ENCODE peak calls at places on chromosomes 5 and 9, in nine cellular contexts. One of them, this sample, is unnamed.

GRCh38 chr5:33761139-33761538 is 130.7 kb downstream of the ADAMTS12 start:
- DNase-seq in astrocyte of the spinal cord: peak; percentile 35
- DNase-seq in nephron progenitor cell: peak; percentile 33
- DNase-seq in upper lobe of left lung: no peak
- DNase-seq in B cell: no peak
- DNase-seq in ascending aorta: no peak
- DNase-seq in MCF 10A: no peak
- DNase-seq in prostate gland: no peak
- DNase-seq in Peyer's patch: no peak
- DNase-seq in this sample: no peak

GRCh38 chr9:114460513-114461225 is 44.6 kb downstream of the WHRN start:
- DNase-seq in astrocyte of the spinal cord: no peak
- DNase-seq in nephron progenitor cell: no peak
- DNase-seq in upper lobe of left lung: no peak
- DNase-seq in B cell: no peak
- DNase-seq in ascending aorta: no peak
- DNase-seq in MCF 10A: no peak
- DNase-seq in prostate gland: no peak
- DNase-seq in Peyer's patch: no peak
- DNase-seq in this sample: no peak

GRCh38 chr5:57478826-57479225 is 3.8 kb downstream of the ACTBL2 start:
- DNase-seq in astrocyte of the spinal cord: no peak
- DNase-seq in nephron progenitor cell: no peak
- DNase-seq in upper lobe of left lung: no peak
- DNase-seq in B cell: no peak
- DNase-seq in ascending aorta: no peak
- DNase-seq in MCF 10A: no peak
- DNase-seq in prostate gland: no peak
- DNase-seq in Peyer's patch: no peak
- DNase-seq in this sample: no peak

GRCh38 chr5:143488372-143488771 is 84.9 kb upstream of the NR3C1 start:
- DNase-seq in astrocyte of the spinal cord: no peak
- DNase-seq in nephron progenitor cell: no peak
- DNase-seq in upper lobe of left lung: no peak
- DNase-seq in B cell: no peak
- DNase-seq in ascending aorta: no peak
- DNase-seq in MCF 10A: no peak
- DNase-seq in prostate gland: no peak
- DNase-seq in Peyer's patch: no peak
- DNase-seq in this sample: no peak

GRCh38 chr5:97550164-97550563 is 367.1 kb upstream of the RIOK2 start:
- DNase-seq in astrocyte of the spinal cord: peak; percentile 35
- DNase-seq in nephron progenitor cell: no peak
- DNase-seq in upper lobe of left lung: no peak
- DNase-seq in B cell: no peak
- DNase-seq in ascending aorta: no peak
- DNase-seq in MCF 10A: peak; percentile 25
- DNase-seq in prostate gland: no peak
- DNase-seq in Peyer's patch: no peak
- DNase-seq in this sample: no peak

GRCh38 chr5:39376293-39376714 is 12.0 kb upstream of the C9 start:
- DNase-seq in astrocyte of the spinal cord: peak; percentile 56
- DNase-seq in nephron progenitor cell: peak; percentile 44
- DNase-seq in upper lobe of left lung: no peak
- DNase-seq in B cell: peak; percentile 13
- DNase-seq in ascending aorta: no peak
- DNase-seq in MCF 10A: peak; percentile 76
- DNase-seq in prostate gland: peak; percentile 32
- DNase-seq in Peyer's patch: no peak
- DNase-seq in this sample: peak; percentile 64

GRCh38 chr9:134293576-134294227 is 32.6 kb upstream of the RXRA start:
- DNase-seq in astrocyte of the spinal cord: no peak
- DNase-seq in nephron progenitor cell: no peak
- DNase-seq in upper lobe of left lung: no peak
- DNase-seq in B cell: peak; percentile 77
- DNase-seq in ascending aorta: no peak
- DNase-seq in MCF 10A: no peak
- DNase-seq in prostate gland: no peak
- DNase-seq in Peyer's patch: no peak
- DNase-seq in this sample: no peak

GRCh38 chr9:133739408-133740280 is 1.5 kb upstream of the SARDH start:
- DNase-seq in astrocyte of the spinal cord: no peak
- DNase-seq in nephron progenitor cell: no peak
- DNase-seq in upper lobe of left lung: no peak
- DNase-seq in B cell: no peak
- DNase-seq in ascending aorta: no peak
- DNase-seq in MCF 10A: no peak
- DNase-seq in prostate gland: no peak
- DNase-seq in Peyer's patch: no peak
- DNase-seq in this sample: no peak

GRCh38 chr5:88188458-88189132 is 80.0 kb downstream of the TMEM161B start:
- DNase-seq in astrocyte of the spinal cord: peak; percentile 4
- DNase-seq in nephron progenitor cell: no peak
- DNase-seq in upper lobe of left lung: no peak
- DNase-seq in B cell: no peak
- DNase-seq in ascending aorta: no peak
- DNase-seq in MCF 10A: peak; percentile 4
- DNase-seq in prostate gland: no peak
- DNase-seq in Peyer's patch: no peak
- DNase-seq in this sample: peak; percentile 35

GRCh38 chr9:34379334-34380033 is 2.8 kb upstream of the MYORG start:
- DNase-seq in astrocyte of the spinal cord: peak; percentile 71
- DNase-seq in nephron progenitor cell: peak; percentile 88
- DNase-seq in upper lobe of left lung: peak; percentile 94
- DNase-seq in B cell: peak; percentile 84
- DNase-seq in ascending aorta: peak; percentile 72
- DNase-seq in MCF 10A: peak; percentile 88
- DNase-seq in prostate gland: peak; percentile 78
- DNase-seq in Peyer's patch: peak; percentile 86
- DNase-seq in this sample: peak; percentile 85

GRCh38 chr9:34376596-34377401 is at the start of gene MYORG:
- DNase-seq in astrocyte of the spinal cord: peak; percentile 87
- DNase-seq in nephron progenitor cell: peak; percentile 97
- DNase-seq in upper lobe of left lung: peak; percentile 99
- DNase-seq in B cell: peak; percentile 98
- DNase-seq in ascending aorta: peak; percentile 88
- DNase-seq in MCF 10A: peak; percentile 98
- DNase-seq in prostate gland: peak; percentile 93
- DNase-seq in Peyer's patch: peak; percentile 97
- DNase-seq in this sample: peak; percentile 94

GRCh38 chr9:34377402-34377741 is 674 bp upstream of the MYORG start:
- DNase-seq in astrocyte of the spinal cord: no peak
- DNase-seq in nephron progenitor cell: peak; percentile 44
- DNase-seq in upper lobe of left lung: peak; percentile 43
- DNase-seq in B cell: peak; percentile 10
- DNase-seq in ascending aorta: no peak
- DNase-seq in MCF 10A: no peak
- DNase-seq in prostate gland: peak; percentile 22
- DNase-seq in Peyer's patch: peak; percentile 22
- DNase-seq in this sample: peak; percentile 17

GRCh38 chr9:34380034-34380510 is 3.4 kb upstream of the MYORG start:
- DNase-seq in astrocyte of the spinal cord: no peak
- DNase-seq in nephron progenitor cell: peak; percentile 36
- DNase-seq in upper lobe of left lung: no peak
- DNase-seq in B cell: peak; percentile 31
- DNase-seq in ascending aorta: no peak
- DNase-seq in MCF 10A: no peak
- DNase-seq in prostate gland: no peak
- DNase-seq in Peyer's patch: no peak
- DNase-seq in this sample: no peak

GRCh38 chr9:34378376-34379060 is 1.8 kb upstream of the MYORG start:
- DNase-seq in astrocyte of the spinal cord: no peak
- DNase-seq in nephron progenitor cell: no peak
- DNase-seq in upper lobe of left lung: peak; percentile 13
- DNase-seq in B cell: no peak
- DNase-seq in ascending aorta: no peak
- DNase-seq in MCF 10A: no peak
- DNase-seq in prostate gland: peak; percentile 1
- DNase-seq in Peyer's patch: no peak
- DNase-seq in this sample: no peak
- TF ChIP-seq CTCF in astrocyte of the spinal cord: no peak
- TF ChIP-seq CTCF in nephron progenitor cell: no peak
- TF ChIP-seq CTCF in upper lobe of left lung: no peak
- TF ChIP-seq CTCF in B cell: no peak
- TF ChIP-seq CTCF in ascending aorta: no peak
- TF ChIP-seq CTCF in MCF 10A: no peak
- TF ChIP-seq CTCF in prostate gland: no peak
- TF ChIP-seq CTCF in Peyer's patch: no peak
- TF ChIP-seq CTCF in this sample: no peak

GRCh38 chr9:92636627-92637026 is 33.3 kb downstream of the IPPK start:
- DNase-seq in astrocyte of the spinal cord: no peak
- DNase-seq in nephron progenitor cell: no peak
- DNase-seq in upper lobe of left lung: no peak
- DNase-seq in B cell: no peak
- DNase-seq in ascending aorta: no peak
- DNase-seq in MCF 10A: no peak
- DNase-seq in prostate gland: no peak
- DNase-seq in Peyer's patch: no peak
- DNase-seq in this sample: no peak
- TF ChIP-seq CTCF in astrocyte of the spinal cord: peak; percentile 24
- TF ChIP-seq CTCF in nephron progenitor cell: no peak
- TF ChIP-seq CTCF in upper lobe of left lung: no peak
- TF ChIP-seq CTCF in B cell: no peak
- TF ChIP-seq CTCF in ascending aorta: no peak
- TF ChIP-seq CTCF in MCF 10A: peak; percentile 4
- TF ChIP-seq CTCF in prostate gland: no peak
- TF ChIP-seq CTCF in Peyer's patch: no peak
- TF ChIP-seq CTCF in this sample: no peak

GRCh38 chr9:89567649-89568048 is 37.2 kb upstream of the GADD45G start:
- DNase-seq in astrocyte of the spinal cord: no peak
- DNase-seq in nephron progenitor cell: no peak
- DNase-seq in upper lobe of left lung: no peak
- DNase-seq in B cell: no peak
- DNase-seq in ascending aorta: no peak
- DNase-seq in MCF 10A: no peak
- DNase-seq in prostate gland: no peak
- DNase-seq in Peyer's patch: no peak
- DNase-seq in this sample: no peak

GRCh38 chr9:89562186-89562814 is 42.5 kb upstream of the GADD45G start:
- DNase-seq in astrocyte of the spinal cord: peak; percentile 59
- DNase-seq in nephron progenitor cell: no peak
- DNase-seq in upper lobe of left lung: no peak
- DNase-seq in B cell: no peak
- DNase-seq in ascending aorta: no peak
- DNase-seq in MCF 10A: no peak
- DNase-seq in prostate gland: no peak
- DNase-seq in Peyer's patch: no peak
- DNase-seq in this sample: peak; percentile 45

GRCh38 chr9:89558948-89559347 is 45.9 kb upstream of the GADD45G start:
- DNase-seq in astrocyte of the spinal cord: no peak
- DNase-seq in nephron progenitor cell: no peak
- DNase-seq in upper lobe of left lung: no peak
- DNase-seq in B cell: no peak
- DNase-seq in ascending aorta: no peak
- DNase-seq in MCF 10A: no peak
- DNase-seq in prostate gland: no peak
- DNase-seq in Peyer's patch: no peak
- DNase-seq in this sample: no peak

GRCh38 chr9:89563511-89564256 is 41.1 kb upstream of the GADD45G start:
- DNase-seq in astrocyte of the spinal cord: no peak
- DNase-seq in nephron progenitor cell: no peak
- DNase-seq in upper lobe of left lung: no peak
- DNase-seq in B cell: no peak
- DNase-seq in ascending aorta: no peak
- DNase-seq in MCF 10A: no peak
- DNase-seq in prostate gland: no peak
- DNase-seq in Peyer's patch: no peak
- DNase-seq in this sample: no peak

DNA sequence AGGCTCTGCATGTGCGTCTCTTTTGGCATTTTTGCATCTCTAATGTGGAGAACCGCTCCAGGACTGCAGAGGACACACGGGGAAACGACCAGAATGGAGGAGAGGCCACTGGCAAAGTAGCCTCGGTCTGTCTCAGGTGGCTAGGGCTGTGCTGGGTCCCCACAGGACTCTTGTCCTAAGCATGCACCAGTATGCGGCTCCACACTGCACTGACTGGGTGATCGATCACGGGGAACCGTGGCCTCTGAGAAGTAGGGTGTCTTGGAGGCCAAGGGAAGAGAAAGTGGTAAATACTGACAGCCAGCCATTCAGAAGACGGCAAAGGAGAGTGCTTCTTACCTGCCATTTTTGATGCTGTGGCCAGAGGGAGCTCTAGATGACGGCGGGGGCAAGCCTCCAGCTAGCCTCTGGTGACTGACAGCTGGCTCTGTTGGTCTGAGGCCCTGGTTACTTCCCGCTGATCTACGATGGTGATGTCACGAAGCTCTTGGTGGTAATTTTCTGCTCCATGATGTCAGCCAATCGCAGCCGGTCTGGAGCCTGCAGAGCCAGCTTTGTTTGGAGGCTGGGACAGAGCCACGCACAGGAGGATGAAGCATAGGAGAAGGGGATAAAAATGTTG is 40.4 kb upstream of the GADD45G start:
- DNase-seq in astrocyte of the spinal cord: no peak
- DNase-seq in nephron progenitor cell: no peak
- DNase-seq in upper lobe of left lung: no peak
- DNase-seq in B cell: peak; percentile 32
- DNase-seq in ascending aorta: no peak
- DNase-seq in MCF 10A: peak; percentile 18
- DNase-seq in prostate gland: no peak
- DNase-seq in Peyer's patch: no peak
- DNase-seq in this sample: peak; percentile 38
- TF ChIP-seq CTCF in astrocyte of the spinal cord: peak; percentile 14
- TF ChIP-seq CTCF in nephron progenitor cell: no peak
- TF ChIP-seq CTCF in upper lobe of left lung: no peak
- TF ChIP-seq CTCF in B cell: no peak
- TF ChIP-seq CTCF in ascending aorta: no peak
- TF ChIP-seq CTCF in MCF 10A: no peak
- TF ChIP-seq CTCF in prostate gland: no peak
- TF ChIP-seq CTCF in Peyer's patch: peak; percentile 22
- TF ChIP-seq CTCF in this sample: no peak

DNA sequence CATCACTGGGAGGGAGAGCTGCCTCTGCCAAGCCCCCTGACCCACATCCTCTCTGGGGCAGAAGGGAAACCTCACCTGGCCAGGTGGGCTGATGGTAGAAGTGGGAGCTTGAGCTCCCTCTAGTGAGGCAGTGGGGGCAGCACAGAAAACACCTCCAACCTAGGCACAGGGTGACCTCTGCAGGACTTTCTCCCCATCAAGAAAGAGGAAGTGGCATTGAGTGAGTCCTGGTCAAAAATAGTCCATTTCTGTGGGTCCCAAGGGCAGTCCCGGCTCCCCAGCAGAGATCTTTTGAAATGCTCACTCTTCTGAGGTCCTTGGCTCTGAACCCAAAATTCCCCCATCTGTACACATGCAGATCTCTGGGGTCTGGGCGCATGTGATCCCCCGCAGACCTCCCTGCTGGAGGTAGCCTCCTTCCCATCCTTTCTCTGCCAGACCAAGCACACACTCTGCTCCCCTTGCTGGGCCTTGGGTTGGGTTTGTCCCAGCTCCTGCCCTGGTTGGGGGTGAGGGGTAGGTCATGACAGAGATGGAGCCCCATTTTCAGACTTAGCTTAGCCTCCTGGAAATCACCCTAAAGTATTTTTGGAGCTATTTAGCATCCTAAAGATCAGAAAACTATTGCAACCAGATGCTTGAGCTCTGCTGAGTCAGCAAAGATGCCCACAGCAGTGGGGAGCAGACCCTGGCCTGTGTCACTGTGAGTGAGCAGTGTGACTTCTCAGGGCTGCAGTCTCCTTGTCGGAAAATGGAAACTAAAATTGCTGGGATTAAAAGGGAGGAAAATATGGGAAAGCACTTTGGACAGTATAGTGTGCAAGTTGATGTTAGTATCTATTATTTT is 41.6 kb upstream of the LCP2 start:
- DNase-seq in astrocyte of the spinal cord: no peak
- DNase-seq in nephron progenitor cell: no peak
- DNase-seq in upper lobe of left lung: peak; percentile 68
- DNase-seq in B cell: peak; percentile 65
- DNase-seq in ascending aorta: no peak
- DNase-seq in MCF 10A: peak; percentile 66
- DNase-seq in prostate gland: no peak
- DNase-seq in Peyer's patch: peak; percentile 63
- DNase-seq in this sample: peak; percentile 44
- TF ChIP-seq CTCF in astrocyte of the spinal cord: no peak
- TF ChIP-seq CTCF in nephron progenitor cell: no peak
- TF ChIP-seq CTCF in upper lobe of left lung: peak; percentile 64
- TF ChIP-seq CTCF in B cell: peak; percentile 70
- TF ChIP-seq CTCF in ascending aorta: peak; percentile 27
- TF ChIP-seq CTCF in MCF 10A: peak; percentile 46
- TF ChIP-seq CTCF in prostate gland: no peak
- TF ChIP-seq CTCF in Peyer's patch: peak; percentile 44
- TF ChIP-seq CTCF in this sample: peak; percentile 73

This sample was measured in Calu3.